ENCODE peak calls at places on chromosome 18, in five cellular contexts. Q is GM06990, V is fibroblast of pulmonary artery, H is astrocyte of the spinal cord, K is fibroblast of lung. T is an unnamed sample.

GRCh38 chr18:11654736-11655604 is 34.1 kb upstream of the GNAL start:
- DNase-seq in Q (peak), V (peak), H (peak), K (peak), T (no peak)

GRCh38 chr18:36446059-36446458 is 148.5 kb downstream of the FHOD3 start:
- DNase-seq in Q (no peak), V (no peak), H (no peak), K (no peak), T (no peak)

GRCh38 chr18:57839942-57840381 is 36.8 kb upstream of the ATP8B1 start:
- DNase-seq in Q (no peak), V (peak), H (peak), K (peak), T (no peak)

GRCh38 chr18:34976899-34977786 is 64.1 kb upstream of the MAPRE2 start:
- DNase-seq in Q (peak), V (peak), H (no peak), K (peak), T (no peak)

GRCh38 chr18:22167471-22168151 is 1.8 kb upstream of the GATA6 start:
- DNase-seq in Q (no peak), V (peak), H (peak), K (peak), T (no peak)

GRCh38 chr18:58687871-58688308 is 16.6 kb downstream of the MALT1 start:
- DNase-seq in Q (no peak), V (no peak), H (no peak), K (no peak), T (no peak)

GRCh38 chr18:14908541-14908940 is 160.6 kb downstream of the ANKRD30B start:
- DNase-seq in Q (no peak), V (no peak), H (no peak), K (no peak), T (no peak)

GRCh38 chr18:63897072-63897471 is 9.6 kb downstream of the SERPINB2 start:
- DNase-seq in Q (no peak), V (peak), H (no peak), K (no peak), T (no peak)

GRCh38 chr18:13245481-13246000 is 27.0 kb downstream of the LDLRAD4 start:
- DNase-seq in Q (no peak), V (no peak), H (no peak), K (no peak), T (no peak)

GRCh38 chr18:3454365-3455089 is 4.6 kb downstream of the TGIF1 start:
- DNase-seq in Q (no peak), V (peak), H (peak), K (peak), T (peak)

GRCh38 chr18:48813833-48814489 is 136.8 kb downstream of the SMAD7 start:
- DNase-seq in Q (no peak), V (no peak), H (no peak), K (peak), T (no peak)

GRCh38 chr18:23136326-23137092 is 1.2 kb downstream of the CABLES1 start:
- DNase-seq in Q (peak), V (peak), H (peak), K (peak), T (no peak)

GRCh38 chr18:58953627-58954026 is 89.0 kb downstream of the ZNF532 start:
- DNase-seq in Q (no peak), V (peak), H (no peak), K (no peak), T (no peak)

GRCh38 chr18:3652380-3653262 is 202.6 kb downstream of the TGIF1 start:
- DNase-seq in Q (no peak), V (peak), H (peak), K (peak), T (peak)

GRCh38 chr18:38459086-38459485 is 893.5 kb upstream of the CELF4 start:
- DNase-seq in Q (no peak), V (no peak), H (no peak), K (no peak), T (no peak)

GRCh38 chr18:48546411-48546810 is 7.6 kb downstream of the CTIF start:
- DNase-seq in Q (no peak), V (peak), H (peak), K (no peak), T (no peak)

GRCh38 chr18:22503803-22504202 is 86.1 kb upstream of the CTAGE1 start:
- DNase-seq in Q (no peak), V (peak), H (no peak), K (peak), T (no peak)

GRCh38 chr18:2971741-2972552 is 41.0 kb downstream of the LPIN2 start:
- DNase-seq in Q (peak), V (no peak), H (peak), K (no peak), T (no peak)

GRCh38 chr18:3248670-3249359 is 1.2 kb downstream of the MYL12A start:
- DNase-seq in Q (peak), V (peak), H (peak), K (peak), T (no peak)

GRCh38 chr18:78006006-78006802 is 756.6 kb downstream of the GALR1 start:
- DNase-seq in Q (no peak), V (no peak), H (no peak), K (no peak), T (no peak)

GRCh38 chr18:21740474-21740723 is 193 bp upstream of the MIB1 start:
- DNase-seq in Q (no peak), V (peak), H (no peak), K (peak), T (no peak)

GRCh38 chr18:8686556-8686955 is 18.8 kb upstream of the MTCL1 start:
- DNase-seq in Q (no peak), V (no peak), H (no peak), K (no peak), T (no peak)

GRCh38 chr18:80245781-80246655 is 1.3 kb downstream of the PARD6G start:
- DNase-seq in Q (no peak), V (no peak), H (no peak), K (no peak), T (no peak)

GRCh38 chr18:46718501-46719341 is 38.1 kb downstream of the ST8SIA5 start:
- DNase-seq in Q (no peak), V (peak), H (peak), K (peak), T (peak)

GRCh38 chr18:8124232-8125146 is 484.7 kb upstream of the RAB12 start:
- DNase-seq in Q (no peak), V (no peak), H (no peak), K (no peak), T (no peak)

GRCh38 chr18:9574473-9575115 is 39.8 kb downstream of the PPP4R1 start:
- DNase-seq in Q (no peak), V (no peak), H (no peak), K (no peak), T (no peak)

GRCh38 chr18:555705-556402 is 24.3 kb upstream of the CETN1 start:
- DNase-seq in Q (no peak), V (no peak), H (no peak), K (no peak), T (no peak)

GRCh38 chr18:48135436-48135966 is 205.0 kb upstream of the SMAD2 start:
- DNase-seq in Q (no peak), V (no peak), H (no peak), K (no peak), T (no peak)

GRCh38 chr18:63936156-63936931 is 12.8 kb upstream of the HMSD start:
- DNase-seq in Q (peak), V (peak), H (peak), K (peak), T (peak)

GRCh38 chr18:28176933-28177827 is at the start of gene CDH2:
- DNase-seq in Q (no peak), V (peak), H (peak), K (peak), T (peak)

GRCh38 chr18:26545335-26545734 is 3.0 kb downstream of the KCTD1 start:
- DNase-seq in Q (no peak), V (no peak), H (no peak), K (no peak), T (no peak)
- H3K4me3 ChIP-seq in Q (no peak), V (no peak), H (peak), K (no peak), T (peak)

GRCh38 chr18:72089432-72089831 is 454.7 kb downstream of the CBLN2 start:
- DNase-seq in Q (no peak), V (no peak), H (no peak), K (no peak), T (no peak)

GRCh38 chr18:72091369-72091768 is 452.8 kb downstream of the CBLN2 start:
- DNase-seq in Q (no peak), V (no peak), H (no peak), K (no peak), T (no peak)

DNA sequence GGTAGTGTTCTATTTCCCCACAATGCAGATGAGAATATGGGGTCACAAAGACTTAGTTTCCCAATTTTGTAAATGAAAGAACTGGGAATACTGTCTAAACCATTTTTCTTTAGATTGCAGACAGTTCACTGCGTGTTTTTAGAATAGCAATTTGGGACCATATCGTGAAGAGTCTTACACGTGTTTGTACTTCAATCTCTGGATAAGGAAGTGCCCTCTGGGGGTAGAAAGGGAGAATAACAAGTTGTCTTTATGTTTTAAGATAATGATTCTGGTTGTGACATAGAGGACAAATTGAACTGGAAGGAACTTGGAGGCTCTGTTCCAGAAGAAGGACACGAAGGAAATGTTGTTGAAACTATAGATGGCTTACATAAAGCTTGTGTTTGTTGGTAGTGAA is 457.7 kb downstream of the CBLN2 start:
- DNase-seq in Q (no peak), V (peak), H (peak), K (peak), T (peak)
- TF ChIP-seq CTCF in Q (peak), V (peak), H (peak), K (peak), T (peak)

DNA sequence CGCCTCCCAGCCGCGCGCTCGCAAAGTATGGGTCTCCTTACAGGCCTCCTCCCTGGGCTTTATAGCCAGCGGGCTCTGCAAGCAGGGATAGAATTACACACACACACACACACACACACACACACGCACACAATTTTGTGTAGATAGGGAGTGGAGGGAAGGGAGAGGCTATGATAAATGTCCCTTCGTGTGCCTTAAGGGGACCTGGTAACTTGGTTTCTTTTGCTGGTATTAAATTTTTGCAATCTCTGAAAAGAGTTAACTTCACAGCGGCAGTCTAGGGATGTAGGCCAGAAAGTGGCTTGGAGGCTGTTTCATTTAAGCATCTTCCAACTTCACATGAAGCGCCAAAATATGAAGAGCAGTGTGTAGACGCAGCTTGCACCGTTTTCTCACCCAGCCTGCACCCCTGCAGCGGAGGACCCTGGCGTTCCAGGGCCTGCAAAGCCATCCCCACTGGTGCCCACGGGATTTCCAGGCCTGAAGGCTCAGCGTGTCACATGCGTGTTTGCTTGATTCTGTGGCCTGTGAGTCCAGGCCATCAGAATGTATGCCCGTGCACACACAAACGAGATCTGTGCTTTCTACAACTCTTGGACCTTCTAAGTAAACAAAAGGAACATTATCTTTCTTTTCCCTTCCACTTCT is 87.1 kb upstream of the EPB41L3 start:
- DNase-seq in Q (no peak), V (no peak), H (no peak), K (peak), T (peak)
- H3K4me3 ChIP-seq in Q (no peak), V (no peak), H (no peak), K (no peak), T (no peak)

GRCh38 chr18:32461704-32462272 is 8.9 kb downstream of the GAREM1 start:
- DNase-seq in Q (no peak), V (no peak), H (peak), K (no peak), T (no peak)
- TF ChIP-seq CTCF in Q (no peak), V (no peak), H (peak), K (no peak), T (no peak)

DNA sequence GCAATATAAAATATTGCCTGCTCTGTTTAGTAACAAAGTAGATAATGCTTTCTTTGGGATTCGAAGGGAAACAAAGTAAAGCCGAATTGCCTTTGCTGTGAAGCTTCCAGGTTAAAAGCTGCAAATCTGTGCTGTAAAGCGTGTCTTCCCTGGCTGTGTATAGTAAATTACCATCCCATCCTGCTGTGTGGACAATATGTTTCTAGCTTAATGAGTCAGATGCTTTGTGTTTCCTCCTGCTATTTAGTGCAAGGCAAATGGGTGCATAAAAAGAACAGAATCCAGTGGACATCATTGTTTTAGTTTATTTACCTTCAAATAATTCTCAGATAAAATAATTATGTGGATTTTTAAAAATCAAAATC is 265.1 kb downstream of the SOCS6 start:
- DNase-seq in Q (no peak), V (no peak), H (no peak), K (no peak), T (no peak)
- H3K4me3 ChIP-seq in Q (no peak), V (no peak), H (no peak), K (no peak), T (no peak)

DNA sequence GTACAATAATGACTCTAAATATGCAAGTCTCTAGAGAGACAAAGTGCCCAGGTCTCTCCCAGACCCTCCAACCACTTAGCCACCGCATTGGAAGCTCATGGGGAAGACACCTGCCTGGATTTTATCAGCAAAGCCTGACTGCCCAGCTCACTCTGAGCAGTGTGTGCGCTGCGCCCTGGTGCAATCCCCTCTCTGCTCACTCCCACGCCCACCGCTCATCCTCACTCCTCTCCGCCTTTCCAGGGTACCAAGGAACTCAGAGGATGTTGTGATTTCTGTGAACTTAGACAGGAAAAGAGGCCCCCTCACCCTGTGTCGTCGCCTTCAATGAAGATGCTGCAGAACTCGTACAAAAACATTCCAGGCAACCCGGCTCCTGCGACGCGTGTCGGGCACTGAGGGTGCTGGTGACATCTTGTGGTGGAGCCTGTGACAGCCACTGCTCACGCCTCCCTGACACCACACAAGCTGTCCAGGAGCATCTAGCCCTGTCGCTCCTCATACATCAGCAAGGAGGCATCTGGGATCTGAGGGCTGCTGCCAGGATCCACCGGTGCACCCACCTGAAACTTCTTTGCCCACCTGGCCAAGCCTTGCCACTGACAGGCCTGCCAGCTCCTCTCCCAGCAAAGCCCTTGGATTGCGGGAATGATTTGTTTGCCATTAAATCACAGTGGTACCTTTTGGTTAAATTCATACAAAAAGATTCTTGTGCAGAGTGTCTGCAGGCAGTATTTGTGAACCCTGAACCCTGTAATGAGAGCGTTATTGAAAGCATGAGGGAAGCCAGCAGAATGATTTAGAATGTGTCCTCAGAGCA is 220.4 kb downstream of the ZNF516 start:
- DNase-seq in Q (peak), V (no peak), H (no peak), K (no peak), T (no peak)
- TF ChIP-seq CTCF in Q (peak), V (no peak), H (peak), K (peak), T (no peak)